ENCODE peak calls at places on chromosomes 13 and 19, in six cellular contexts. One of them, this sample, is unnamed.

GRCh38 chr13:79405501-79405830 is 589 bp downstream of the RBM26 start:
- DNase-seq in thoracic aorta: no peak
- DNase-seq in fibroblast of pulmonary artery: peak; percentile 24
- DNase-seq in transverse colon: no peak
- DNase-seq in Caco-2: no peak
- DNase-seq in lung: no peak
- DNase-seq in this sample: no peak

GRCh38 chr13:45055902-45056648 is 64.2 kb upstream of the GTF2F2 start:
- DNase-seq in Caco-2: no peak
- DNase-seq in lung: no peak
- DNase-seq in transverse colon: peak; percentile 11
- DNase-seq in fibroblast of pulmonary artery: peak; percentile 58
- DNase-seq in thoracic aorta: no peak
- DNase-seq in this sample: peak; percentile 93

GRCh38 chr19:48926909-48927308 is 6.6 kb upstream of the DHDH start:
- DNase-seq in Caco-2: no peak
- DNase-seq in transverse colon: peak; percentile 23
- DNase-seq in fibroblast of pulmonary artery: peak; percentile 98
- DNase-seq in thoracic aorta: peak; percentile 67
- DNase-seq in lung: peak; percentile 75
- DNase-seq in this sample: peak; percentile 99

GRCh38 chr13:97976551-97977375 is 23.3 kb downstream of the IPO5 start:
- DNase-seq in thoracic aorta: peak; percentile 48
- DNase-seq in transverse colon: peak; percentile 16
- DNase-seq in fibroblast of pulmonary artery: no peak
- DNase-seq in Caco-2: peak; percentile 46
- DNase-seq in lung: no peak
- DNase-seq in this sample: peak; percentile 15

GRCh38 chr19:2449019-2449418 is 7.7 kb downstream of the LMNB2 start:
- DNase-seq in thoracic aorta: no peak
- DNase-seq in lung: no peak
- DNase-seq in fibroblast of pulmonary artery: no peak
- DNase-seq in transverse colon: no peak
- DNase-seq in Caco-2: no peak
- DNase-seq in this sample: no peak

GRCh38 chr13:110300090-110300815 is 6.7 kb downstream of the COL4A1 start:
- DNase-seq in transverse colon: no peak
- DNase-seq in lung: no peak
- DNase-seq in Caco-2: no peak
- DNase-seq in thoracic aorta: no peak
- DNase-seq in fibroblast of pulmonary artery: no peak
- DNase-seq in this sample: no peak

GRCh38 chr19:54114340-54114826 is 1.1 kb downstream of the TFPT start:
- DNase-seq in Caco-2: no peak
- DNase-seq in fibroblast of pulmonary artery: peak; percentile 42
- DNase-seq in transverse colon: peak; percentile 46
- DNase-seq in thoracic aorta: no peak
- DNase-seq in lung: peak; percentile 49
- DNase-seq in this sample: peak; percentile 34

GRCh38 chr13:90238433-90238832 is 1109.1 kb upstream of the MIR17HG start:
- DNase-seq in lung: no peak
- DNase-seq in Caco-2: no peak
- DNase-seq in thoracic aorta: no peak
- DNase-seq in fibroblast of pulmonary artery: peak; percentile 52
- DNase-seq in transverse colon: no peak
- DNase-seq in this sample: peak; percentile 58

GRCh38 chr19:39093761-39094160 is 9.6 kb downstream of the ACP7 start:
- DNase-seq in fibroblast of pulmonary artery: peak; percentile 90
- DNase-seq in transverse colon: no peak
- DNase-seq in Caco-2: no peak
- DNase-seq in lung: no peak
- DNase-seq in thoracic aorta: no peak
- DNase-seq in this sample: peak; percentile 72

GRCh38 chr19:3125900-3126524 is 9.8 kb upstream of the GNA15 start:
- DNase-seq in fibroblast of pulmonary artery: peak; percentile 52
- DNase-seq in lung: peak; percentile 73
- DNase-seq in transverse colon: peak; percentile 79
- DNase-seq in thoracic aorta: no peak
- DNase-seq in Caco-2: peak; percentile 73
- DNase-seq in this sample: peak; percentile 54

GRCh38 chr19:49689133-49690072 is at the start of gene ADM5:
- DNase-seq in thoracic aorta: no peak
- DNase-seq in fibroblast of pulmonary artery: no peak
- DNase-seq in Caco-2: no peak
- DNase-seq in transverse colon: peak; percentile 70
- DNase-seq in lung: no peak
- DNase-seq in this sample: peak; percentile 53

GRCh38 chr19:28393574-28394336 is 819.2 kb downstream of the UQCRFS1 start:
- DNase-seq in fibroblast of pulmonary artery: no peak
- DNase-seq in transverse colon: no peak
- DNase-seq in Caco-2: no peak
- DNase-seq in lung: no peak
- DNase-seq in thoracic aorta: no peak
- DNase-seq in this sample: no peak

GRCh38 chr19:3607398-3608078 is 863 bp upstream of the TBXA2R start:
- DNase-seq in fibroblast of pulmonary artery: peak; percentile 51
- DNase-seq in thoracic aorta: no peak
- DNase-seq in Caco-2: no peak
- DNase-seq in lung: no peak
- DNase-seq in transverse colon: no peak
- DNase-seq in this sample: no peak

GRCh38 chr13:91709180-91709579 is 310.8 kb downstream of the GPC5 start:
- DNase-seq in thoracic aorta: no peak
- DNase-seq in fibroblast of pulmonary artery: no peak
- DNase-seq in Caco-2: no peak
- DNase-seq in lung: no peak
- DNase-seq in transverse colon: no peak
- DNase-seq in this sample: no peak

GRCh38 chr13:110273254-110273653 is 33.7 kb downstream of the COL4A1 start:
- DNase-seq in fibroblast of pulmonary artery: no peak
- DNase-seq in transverse colon: no peak
- DNase-seq in thoracic aorta: no peak
- DNase-seq in lung: no peak
- DNase-seq in Caco-2: no peak
- DNase-seq in this sample: no peak

GRCh38 chr13:51229731-51230130 is 7.5 kb downstream of the FAM124A start:
- DNase-seq in thoracic aorta: no peak
- DNase-seq in lung: no peak
- DNase-seq in Caco-2: no peak
- DNase-seq in fibroblast of pulmonary artery: no peak
- DNase-seq in transverse colon: no peak
- DNase-seq in this sample: no peak

GRCh38 chr13:73451120-73452029 is 392.6 kb downstream of the KLF5 start:
- DNase-seq in fibroblast of pulmonary artery: no peak
- DNase-seq in lung: no peak
- DNase-seq in thoracic aorta: no peak
- DNase-seq in transverse colon: peak; percentile 39
- DNase-seq in Caco-2: peak; percentile 35
- DNase-seq in this sample: no peak

GRCh38 chr13:26062853-26063444 is 11.1 kb upstream of the SHISA2 start:
- DNase-seq in transverse colon: peak; percentile 15
- DNase-seq in thoracic aorta: no peak
- DNase-seq in lung: peak; percentile 35
- DNase-seq in fibroblast of pulmonary artery: peak; percentile 77
- DNase-seq in Caco-2: peak; percentile 59
- DNase-seq in this sample: peak; percentile 71

GRCh38 chr19:11242864-11243797 is 3.7 kb downstream of the ANGPTL8 start:
- DNase-seq in Caco-2: peak; percentile 88
- DNase-seq in transverse colon: peak; percentile 92
- DNase-seq in thoracic aorta: peak; percentile 76
- DNase-seq in fibroblast of pulmonary artery: peak; percentile 80
- DNase-seq in lung: peak; percentile 94
- DNase-seq in this sample: peak; percentile 80

GRCh38 chr19:40365010-40365409 is 16.5 kb downstream of the PLD3 start:
- DNase-seq in transverse colon: no peak
- DNase-seq in Caco-2: no peak
- DNase-seq in fibroblast of pulmonary artery: no peak
- DNase-seq in lung: no peak
- DNase-seq in thoracic aorta: no peak
- DNase-seq in this sample: no peak
- TF ChIP-seq CTCF in transverse colon: no peak
- TF ChIP-seq CTCF in Caco-2: no peak
- TF ChIP-seq CTCF in fibroblast of pulmonary artery: no peak
- TF ChIP-seq CTCF in lung: no peak
- TF ChIP-seq CTCF in thoracic aorta: no peak
- TF ChIP-seq CTCF in this sample: no peak

GRCh38 chr19:488505-489417 is 7.5 kb upstream of the MADCAM1 start:
- DNase-seq in transverse colon: peak; percentile 95
- DNase-seq in lung: peak; percentile 96
- DNase-seq in thoracic aorta: peak; percentile 73
- DNase-seq in fibroblast of pulmonary artery: peak; percentile 96
- DNase-seq in Caco-2: peak; percentile 97
- DNase-seq in this sample: peak; percentile 97

GRCh38 chr19:485583-486236 is 10.6 kb upstream of the MADCAM1 start:
- DNase-seq in lung: no peak
- DNase-seq in fibroblast of pulmonary artery: no peak
- DNase-seq in Caco-2: no peak
- DNase-seq in transverse colon: no peak
- DNase-seq in thoracic aorta: no peak
- DNase-seq in this sample: peak; percentile 37

GRCh38 chr19:492091-492531 is 4.2 kb upstream of the MADCAM1 start:
- DNase-seq in thoracic aorta: no peak
- DNase-seq in fibroblast of pulmonary artery: no peak
- DNase-seq in transverse colon: no peak
- DNase-seq in Caco-2: peak; percentile 34
- DNase-seq in lung: no peak
- DNase-seq in this sample: no peak

GRCh38 chr19:491146-491741 is 5.0 kb upstream of the MADCAM1 start:
- DNase-seq in Caco-2: no peak
- DNase-seq in transverse colon: no peak
- DNase-seq in lung: no peak
- DNase-seq in fibroblast of pulmonary artery: peak; percentile 18
- DNase-seq in thoracic aorta: no peak
- DNase-seq in this sample: no peak

GRCh38 chr19:489418-490196 is 6.7 kb upstream of the MADCAM1 start:
- DNase-seq in fibroblast of pulmonary artery: peak; percentile 31
- DNase-seq in lung: no peak
- DNase-seq in transverse colon: no peak
- DNase-seq in Caco-2: peak; percentile 32
- DNase-seq in thoracic aorta: no peak
- DNase-seq in this sample: no peak
- H3K4me3 ChIP-seq in fibroblast of pulmonary artery: peak overlapping the region; percentile 87
- H3K4me3 ChIP-seq in lung: peak overlapping the region; percentile 92
- H3K4me3 ChIP-seq in transverse colon: peak overlapping the region; percentile 97
- H3K4me3 ChIP-seq in Caco-2: peak overlapping the region; percentile 56
- H3K4me3 ChIP-seq in thoracic aorta: peak overlapping the region; percentile 91
- H3K4me3 ChIP-seq in this sample: peak overlapping the region; percentile 79

GRCh38 chr13:113414335-113414734 is 39.0 kb downstream of the ADPRHL1 start:
- DNase-seq in thoracic aorta: no peak
- DNase-seq in lung: no peak
- DNase-seq in transverse colon: no peak
- DNase-seq in fibroblast of pulmonary artery: no peak
- DNase-seq in Caco-2: no peak
- DNase-seq in this sample: no peak

GRCh38 chr13:113415032-113415431 is 38.3 kb downstream of the ADPRHL1 start:
- DNase-seq in lung: no peak
- DNase-seq in fibroblast of pulmonary artery: no peak
- DNase-seq in thoracic aorta: no peak
- DNase-seq in Caco-2: no peak
- DNase-seq in transverse colon: no peak
- DNase-seq in this sample: no peak

GRCh38 chr13:113417008-113417735 is 36.1 kb downstream of the ADPRHL1 start:
- DNase-seq in fibroblast of pulmonary artery: no peak
- DNase-seq in thoracic aorta: no peak
- DNase-seq in Caco-2: no peak
- DNase-seq in transverse colon: no peak
- DNase-seq in lung: no peak
- DNase-seq in this sample: no peak

GRCh38 chr13:113413898-113414282 is 39.4 kb downstream of the ADPRHL1 start:
- DNase-seq in thoracic aorta: peak; percentile 28
- DNase-seq in transverse colon: peak; percentile 31
- DNase-seq in Caco-2: no peak
- DNase-seq in lung: no peak
- DNase-seq in fibroblast of pulmonary artery: no peak
- DNase-seq in this sample: no peak

DNA sequence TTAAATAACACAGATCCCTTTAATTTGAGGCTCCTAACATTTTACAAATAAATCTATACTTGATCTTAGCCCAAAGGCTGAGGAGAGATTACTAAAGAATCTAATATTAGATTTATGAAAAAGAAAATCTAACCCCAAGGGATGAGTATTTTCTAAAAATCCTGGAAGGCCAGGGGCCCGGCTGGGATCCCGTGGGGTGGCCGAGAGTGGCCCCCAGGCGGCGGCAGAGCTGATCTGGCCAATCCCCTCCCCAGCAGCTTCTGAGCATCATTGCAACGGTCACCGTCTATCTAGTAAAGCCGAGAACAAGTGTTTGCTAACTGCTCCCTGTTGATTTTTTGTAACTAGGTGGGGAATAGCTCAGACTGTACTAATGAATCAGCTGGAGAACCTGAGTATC is 37.5 kb downstream of the ADPRHL1 start:
- DNase-seq in fibroblast of pulmonary artery: no peak
- DNase-seq in transverse colon: no peak
- DNase-seq in Caco-2: no peak
- DNase-seq in thoracic aorta: no peak
- DNase-seq in lung: no peak
- DNase-seq in this sample: no peak
- TF ChIP-seq CTCF in fibroblast of pulmonary artery: no peak
- TF ChIP-seq CTCF in transverse colon: no peak
- TF ChIP-seq CTCF in Caco-2: no peak
- TF ChIP-seq CTCF in thoracic aorta: no peak
- TF ChIP-seq CTCF in lung: no peak
- TF ChIP-seq CTCF in this sample: no peak

DNA sequence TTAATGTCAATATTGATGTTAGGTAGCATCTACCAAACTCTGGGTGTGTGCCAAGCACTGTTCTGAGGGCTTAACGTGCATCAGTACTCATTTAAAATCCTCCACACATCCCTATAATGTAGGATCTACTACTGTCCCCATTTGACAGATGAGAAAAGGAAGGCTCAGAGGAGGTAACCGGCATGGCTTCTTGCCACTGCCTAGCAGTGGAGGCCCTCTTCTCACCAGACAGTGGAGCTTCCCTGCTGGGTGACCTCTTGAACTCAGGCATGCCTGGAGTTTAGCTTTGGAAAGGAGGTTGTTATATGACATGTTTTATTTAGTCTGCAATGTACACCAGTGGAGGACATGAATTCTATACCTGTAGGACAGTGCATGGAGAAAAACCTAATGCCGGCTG is 2.1 kb downstream of the SPATA13 start:
- DNase-seq in Caco-2: no peak
- DNase-seq in fibroblast of pulmonary artery: no peak
- DNase-seq in thoracic aorta: no peak
- DNase-seq in transverse colon: no peak
- DNase-seq in lung: no peak
- DNase-seq in this sample: no peak
- H3K4me3 ChIP-seq in Caco-2: no peak overlapping the region
- H3K4me3 ChIP-seq in fibroblast of pulmonary artery: no peak overlapping the region
- H3K4me3 ChIP-seq in thoracic aorta: no peak overlapping the region
- H3K4me3 ChIP-seq in transverse colon: peak overlapping the region; percentile 89
- H3K4me3 ChIP-seq in lung: no peak overlapping the region
- H3K4me3 ChIP-seq in this sample: no peak overlapping the region